ENCODE peak calls at places on chromosomes 11 and 22, in seven cellular contexts. A is SK-N-SH, V is lower leg skin, F is coronary artery, X is B cell, O is right atrium auricular region, C is body of pancreas. B is an unnamed sample.

GRCh38 chr11:19846654-19847330 is 134.2 kb downstream of the NAV2 start:
- DNase-seq in F (peak), O (no peak), V (no peak), X (no peak), A (no peak), C (no peak), B (no peak)

GRCh38 chr11:83319346-83319745 is 33.2 kb upstream of the CCDC90B start:
- DNase-seq in F (no peak), C (no peak), X (no peak), A (no peak), V (no peak), O (no peak), B (no peak)

GRCh38 chr11:69343401-69344321 is 49.7 kb downstream of the MYEOV start:
- DNase-seq in O (peak), V (peak), A (no peak), X (no peak), C (no peak), F (peak), B (no peak)

GRCh38 chr11:46238078-46238966 is 39.1 kb upstream of the CREB3L1 start:
- DNase-seq in A (peak), C (peak), V (peak), O (peak), F (no peak), X (no peak), B (peak)

GRCh38 chr22:37659066-37659896 is 758 bp downstream of the PDXP start:
- DNase-seq in V (no peak), F (peak), A (peak), X (peak), O (no peak), C (peak), B (no peak)

GRCh38 chr11:2077061-2077802 is 62.0 kb downstream of the IGF2 start:
- DNase-seq in A (no peak), V (no peak), X (no peak), C (peak), F (no peak), O (no peak), B (no peak)

GRCh38 chr11:78646564-78647185 is 72.0 kb upstream of the NARS2 start:
- DNase-seq in C (peak), A (peak), V (peak), X (peak), O (peak), F (peak), B (peak)

GRCh38 chr22:17842386-17842785 is 68.1 kb upstream of the BID start:
- DNase-seq in X (peak), C (no peak), F (no peak), A (no peak), O (no peak), V (no peak), B (no peak)

GRCh38 chr22:36386351-36386899 is 1.3 kb downstream of the MYH9 start:
- DNase-seq in A (no peak), O (no peak), F (no peak), X (peak), V (peak), C (no peak), B (no peak)

GRCh38 chr22:36320553-36320952 is 67.2 kb downstream of the MYH9 start:
- DNase-seq in F (no peak), O (no peak), C (no peak), A (no peak), V (no peak), X (no peak), B (no peak)

GRCh38 chr11:13224324-13224723 is 53.3 kb upstream of the BMAL1 start:
- DNase-seq in V (no peak), F (no peak), X (no peak), C (no peak), A (no peak), O (no peak), B (no peak)

GRCh38 chr11:19606856-19607655 is 105.6 kb upstream of the NAV2 start:
- DNase-seq in A (no peak), C (no peak), F (no peak), X (no peak), V (no peak), O (no peak), B (no peak)

GRCh38 chr11:17631702-17632365 is 84.8 kb downstream of the OTOG start:
- DNase-seq in O (no peak), V (no peak), F (no peak), X (no peak), C (no peak), A (peak), B (no peak)
- TF ChIP-seq CTCF in O (no peak), V (no peak), F (no peak), X (no peak), C (no peak), A (no peak), B (no peak)

GRCh38 chr22:22702159-22702873 is 57.9 kb downstream of the GGTLC2 start:
- DNase-seq in X (no peak), F (peak), O (no peak), V (no peak), C (no peak), A (no peak), B (no peak)
- TF ChIP-seq CTCF in X (peak), F (no peak), O (no peak), V (no peak), C (peak), A (no peak), B (no peak)

DNA sequence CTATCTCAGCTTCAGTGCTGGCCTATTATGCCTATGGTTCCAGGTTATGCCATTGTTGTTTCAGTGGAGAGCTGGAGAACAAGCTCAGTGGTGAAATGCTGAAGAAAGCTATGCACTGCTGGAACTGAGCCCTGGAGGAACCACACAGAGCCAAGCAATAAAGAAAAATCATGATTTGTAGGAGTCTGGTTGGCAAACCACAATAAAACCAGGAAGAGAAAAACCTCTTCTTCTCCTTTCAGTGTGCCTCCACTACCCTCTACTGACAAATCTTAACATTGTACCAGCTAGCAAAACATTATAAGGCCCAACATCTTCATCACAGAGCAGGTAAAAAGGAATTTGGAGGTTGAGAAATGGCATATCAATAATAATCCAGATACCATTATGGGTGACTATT is 5.3 kb downstream of the OR51F2 start:
- DNase-seq in A (no peak), C (no peak), V (no peak), O (no peak), X (no peak), F (no peak), B (no peak)
- TF ChIP-seq CTCF in A (peak), C (peak), V (no peak), O (peak), X (no peak), F (no peak), B (no peak)

GRCh38 chr11:70569996-70570692 is 171.8 kb downstream of the CTTN start:
- DNase-seq in O (no peak), V (no peak), C (no peak), X (peak), F (no peak), A (no peak), B (peak)

GRCh38 chr11:70567680-70568503 is 169.6 kb downstream of the CTTN start:
- DNase-seq in V (peak), O (peak), F (no peak), X (peak), C (no peak), A (no peak), B (peak)

GRCh38 chr11:70566768-70567530 is 168.6 kb downstream of the CTTN start:
- DNase-seq in O (no peak), F (no peak), A (no peak), X (no peak), V (no peak), C (no peak), B (no peak)

GRCh38 chr11:70569173-70569890 is 171.0 kb downstream of the CTTN start:
- DNase-seq in V (no peak), F (no peak), A (no peak), X (peak), O (no peak), C (no peak), B (peak)

GRCh38 chr11:70568504-70569172 is 170.3 kb downstream of the CTTN start:
- DNase-seq in C (no peak), F (no peak), X (peak), O (peak), V (no peak), A (peak), B (peak)
- TF ChIP-seq CTCF in C (no peak), F (no peak), X (no peak), O (peak), V (no peak), A (no peak), B (no peak)

GRCh38 chr11:20874358-20874757 is 205.0 kb downstream of the NELL1 start:
- DNase-seq in O (no peak), C (no peak), F (no peak), X (no peak), A (no peak), V (no peak), B (no peak)

GRCh38 chr11:20876738-20877137 is 207.4 kb downstream of the NELL1 start:
- DNase-seq in A (no peak), O (no peak), V (no peak), X (no peak), C (no peak), F (no peak), B (no peak)

DNA sequence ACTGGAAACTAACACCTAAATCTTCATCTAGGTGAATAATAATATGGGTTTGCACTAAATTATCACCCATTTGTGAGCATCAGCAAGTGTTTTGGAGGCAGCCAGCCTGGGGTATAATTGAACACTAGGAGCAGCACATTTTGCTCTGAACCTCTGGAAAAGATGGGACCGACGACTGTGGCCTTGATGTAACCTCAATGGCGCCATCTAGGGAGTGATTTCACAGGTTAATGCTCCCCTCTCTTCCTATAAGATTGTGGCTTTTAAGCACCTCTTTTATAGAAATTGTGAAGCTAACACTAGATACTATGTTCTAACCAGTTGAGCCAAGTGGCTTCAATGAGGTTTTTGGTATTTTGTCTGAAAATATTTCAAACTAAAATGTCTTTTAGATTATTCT is 203.7 kb downstream of the NELL1 start:
- DNase-seq in A (peak), X (no peak), F (no peak), C (no peak), V (no peak), O (no peak), B (no peak)
- TF ChIP-seq CTCF in A (peak), X (no peak), F (no peak), C (no peak), V (no peak), O (peak), B (peak)

DNA sequence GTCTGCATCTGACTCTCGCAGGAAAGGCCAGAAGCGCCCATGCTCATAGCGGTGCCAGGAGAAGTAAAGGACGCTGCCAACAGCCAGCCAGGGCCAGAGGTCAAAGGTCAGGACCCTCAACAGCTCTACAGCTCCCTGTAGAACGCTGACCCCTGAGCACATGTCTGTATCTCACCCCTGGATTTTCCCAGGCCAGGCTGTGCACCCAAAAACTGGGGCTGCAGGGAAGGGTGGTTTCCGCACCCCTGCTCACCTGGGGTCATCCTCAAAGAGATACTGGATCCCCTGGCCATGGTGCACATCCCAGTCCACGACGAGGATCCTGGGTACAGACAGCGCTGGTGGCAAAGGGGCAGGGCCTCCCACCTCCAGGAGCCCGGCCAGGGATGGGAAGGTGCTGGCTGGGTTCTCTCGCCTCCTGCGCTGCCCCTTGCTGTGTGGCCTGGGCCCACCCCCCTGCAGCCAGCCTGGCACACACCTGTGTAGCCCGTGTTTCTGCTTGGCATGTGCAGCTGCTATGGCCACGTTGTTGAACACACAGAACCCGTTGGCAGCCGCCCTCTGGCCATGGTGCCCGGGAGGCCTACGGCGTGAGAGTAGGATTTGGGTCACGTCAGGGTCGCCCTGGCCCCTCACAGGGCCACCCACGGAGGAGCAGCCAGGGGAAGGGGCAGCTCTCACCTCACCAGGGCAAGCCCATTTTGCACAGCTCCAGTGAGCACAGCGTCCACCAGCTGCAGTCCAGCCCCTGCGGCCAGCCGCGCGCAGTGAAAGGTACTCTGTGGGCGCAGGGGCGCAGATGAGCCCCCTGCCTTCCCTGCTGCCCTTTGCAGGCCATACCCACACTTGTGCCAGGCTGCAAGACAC is 1.4 kb downstream of the HDAC10 start:
- DNase-seq in F (no peak), X (no peak), O (no peak), A (no peak), C (no peak), V (no peak), B (no peak)
- TF ChIP-seq CTCF in F (no peak), X (no peak), O (no peak), A (no peak), C (no peak), V (no peak), B (no peak)

B was measured in glutamatergic neuron.